ENCODE peak calls at places on chromosomes 16 and 17, in six cellular contexts. P, C, N, Z, B and Y are unnamed samples.

GRCh38 chr17:61481421-61481820 is 29.2 kb downstream of the TBX4 start:
- DNase-seq in P (no peak), C (no peak), N (no peak), Z (no peak), B (no peak), Y (no peak)

GRCh38 chr17:81287741-81288430 is 7.2 kb downstream of the SLC38A10 start:
- DNase-seq in P (no peak), C (no peak), N (no peak), Z (no peak), B (no peak), Y (no peak)

GRCh38 chr17:61227866-61228265 is 171.8 kb upstream of the TBX2 start:
- DNase-seq in P (no peak), C (no peak), N (no peak), Z (no peak), B (no peak), Y (no peak)

GRCh38 chr17:72189781-72190593 is 69.2 kb downstream of the SOX9 start:
- DNase-seq in P (no peak), C (no peak), N (no peak), Z (no peak), B (no peak), Y (no peak)

GRCh38 chr17:1661045-1661444 is 11.4 kb upstream of the RILP start:
- DNase-seq in P (no peak), C (no peak), N (no peak), Z (no peak), B (no peak), Y (no peak)

GRCh38 chr16:87897563-87898505 is 28.5 kb upstream of the SLC7A5 start:
- DNase-seq in P (no peak), C (no peak), N (no peak), Z (peak), B (no peak), Y (no peak)

GRCh38 chr16:50291719-50292565 is 25.6 kb downstream of the ADCY7 start:
- DNase-seq in P (no peak), C (no peak), N (no peak), Z (no peak), B (no peak), Y (no peak)

GRCh38 chr17:38608648-38609047 is 2.9 kb upstream of the SRCIN1 start:
- DNase-seq in P (no peak), C (peak), N (peak), Z (no peak), B (no peak), Y (peak)

GRCh38 chr17:14579716-14580115 is 278.8 kb downstream of the HS3ST3B1 start:
- DNase-seq in P (no peak), C (no peak), N (peak), Z (no peak), B (no peak), Y (no peak)

GRCh38 chr17:37135581-37135980 is 186.8 kb downstream of the AATF start:
- DNase-seq in P (no peak), C (no peak), N (no peak), Z (no peak), B (no peak), Y (no peak)

GRCh38 chr17:36850794-36851193 is 86.5 kb upstream of the LHX1 start:
- DNase-seq in P (peak), C (peak), N (peak), Z (no peak), B (peak), Y (peak)

GRCh38 chr16:50372611-50373344 is 4.0 kb upstream of the BRD7 start:
- DNase-seq in P (peak), C (peak), N (peak), Z (no peak), B (no peak), Y (peak)

GRCh38 chr16:66014221-66014620 is 352.3 kb upstream of the CDH5 start:
- DNase-seq in P (no peak), C (no peak), N (no peak), Z (no peak), B (no peak), Y (peak)

GRCh38 chr17:1779571-1780074 is 17.8 kb downstream of the SERPINF1 start:
- DNase-seq in P (peak), C (no peak), N (peak), Z (no peak), B (peak), Y (peak)

GRCh38 chr17:50117202-50118040 is 12.5 kb downstream of the SAMD14 start:
- DNase-seq in P (no peak), C (no peak), N (peak), Z (peak), B (peak), Y (peak)

GRCh38 chr16:81548901-81549546 is 104.4 kb downstream of the CMIP start:
- DNase-seq in P (no peak), C (no peak), N (no peak), Z (no peak), B (no peak), Y (no peak)

GRCh38 chr16:4936991-4937781 is at the start of gene PPL:
- DNase-seq in P (no peak), C (peak), N (peak), Z (no peak), B (no peak), Y (peak)